ENCODE peak calls at places on chromosomes 16 and 17, in nine cellular contexts. U is NCI-H526; J is dorsolateral prefrontal cortex; C is activated CD4-positive, alpha-beta T cell treated with anti-CD3 and anti-CD28 coated beads for 1 hour; M is posterior cingulate gyrus; N is SK-N-SH; Q is fibroblast of the conjunctiva; E is cardiac muscle cell; A is thyroid gland. W is an unnamed sample.

GRCh38 chr17:15914400-15915165 is 30.3 kb upstream of the ADORA2B start:
- DNase-seq in U (no peak), J (no peak), C (no peak), M (no peak), N (no peak), Q (no peak), E (peak), A (no peak), W (no peak)

GRCh38 chr17:40323731-40324650 is 15.0 kb downstream of the RARA start:
- DNase-seq in U (no peak), J (no peak), C (no peak), M (peak), N (no peak), Q (peak), E (peak), A (no peak), W (no peak)

GRCh38 chr16:84518804-84519341 is 14.4 kb upstream of the MEAK7 start:
- DNase-seq in U (no peak), J (no peak), C (peak), M (no peak), N (no peak), Q (no peak), E (no peak), A (no peak), W (no peak)

GRCh38 chr17:1367351-1367745 is 32.7 kb downstream of the YWHAE start:
- DNase-seq in U (no peak), J (no peak), C (no peak), M (no peak), N (no peak), Q (no peak), E (peak), A (no peak), W (no peak)

GRCh38 chr16:16019488-16019887 is 70.1 kb downstream of the ABCC1 start:
- DNase-seq in U (no peak), J (no peak), C (no peak), M (no peak), N (no peak), Q (no peak), E (peak), A (no peak), W (no peak)

GRCh38 chr16:85169333-85170065 is 57.2 kb upstream of the CIBAR2 start:
- DNase-seq in U (no peak), J (no peak), C (no peak), M (peak), N (peak), Q (no peak), E (peak), A (peak), W (no peak)

GRCh38 chr16:53726625-53727024 is 22.7 kb downstream of the FTO start:
- DNase-seq in U (no peak), J (no peak), C (no peak), M (no peak), N (no peak), Q (no peak), E (no peak), A (peak), W (no peak)

GRCh38 chr17:43822566-43823190 is 10.3 kb downstream of the MPP3 start:
- DNase-seq in U (no peak), J (no peak), C (no peak), M (no peak), N (peak), Q (no peak), E (peak), A (no peak), W (no peak)

GRCh38 chr17:40588557-40588956 is 23.3 kb upstream of the CCR7 start:
- DNase-seq in U (no peak), J (no peak), C (no peak), M (no peak), N (no peak), Q (no peak), E (no peak), A (no peak), W (no peak)

GRCh38 chr17:77810536-77810935 is 148.0 kb upstream of the TNRC6C start:
- DNase-seq in U (no peak), J (no peak), C (no peak), M (no peak), N (no peak), Q (peak), E (peak), A (no peak), W (no peak)

GRCh38 chr17:29021251-29021650 is 15.4 kb upstream of the SEZ6 start:
- DNase-seq in U (no peak), J (no peak), C (no peak), M (no peak), N (no peak), Q (no peak), E (no peak), A (no peak), W (no peak)

GRCh38 chr17:18371455-18371854 is 6.1 kb upstream of the EVPLL start:
- DNase-seq in U (no peak), J (no peak), C (no peak), M (peak), N (no peak), Q (no peak), E (no peak), A (no peak), W (no peak)

GRCh38 chr16:77786448-77786847 is 1.9 kb upstream of the VAT1L start:
- DNase-seq in U (no peak), J (no peak), C (no peak), M (no peak), N (no peak), Q (no peak), E (no peak), A (no peak), W (no peak)

GRCh38 chr17:21287703-21288449 is 3.4 kb downstream of the MAP2K3 start:
- DNase-seq in U (no peak), J (no peak), C (peak), M (peak), N (peak), Q (peak), E (peak), A (peak), W (peak)

GRCh38 chr16:4966736-4967453 is 8.8 kb downstream of the SEC14L5 start:
- DNase-seq in U (no peak), J (peak), C (no peak), M (peak), N (no peak), Q (no peak), E (no peak), A (no peak), W (no peak)

GRCh38 chr16:51048544-51048943 is 102.5 kb downstream of the SALL1 start:
- DNase-seq in U (no peak), J (no peak), C (no peak), M (no peak), N (no peak), Q (no peak), E (peak), A (no peak), W (no peak)

W was measured in hypothalamus.